ENCODE peak calls at places on chromosomes 13 and 19, in seven cellular contexts. One of them, this sample, is unnamed.
A peak's percentile ranks its signal among the peaks of the same experiment; 100 is the strongest.

GRCh38 chr19:10332158-10332964 is 968 bp downstream of the RAVER1 start:
- ATAC-seq in activated CD4-positive, CD25-positive, alpha-beta regulatory T cell treated with anti-CD3 and anti-CD28 coated beads, Interleukin-2, amount 50 U/mL, for 24 hours: no peak
- ATAC-seq in activated CD8-positive, alpha-beta T cell treated with anti-CD3 and anti-CD28 coated beads for 36 hours: no peak
- ATAC-seq in T-helper 17 cell: no peak
- ATAC-seq in DND-41: no peak
- ATAC-seq in aorta: no peak
- ATAC-seq in CD4-positive, CD25-positive, alpha-beta regulatory T cell: no peak
- ATAC-seq in this sample: no peak

GRCh38 chr13:48542581-48543341 is 9.9 kb upstream of the RCBTB2 start:
- ATAC-seq in aorta: peak; percentile 80
- ATAC-seq in CD4-positive, CD25-positive, alpha-beta regulatory T cell: no peak
- ATAC-seq in T-helper 17 cell: no peak
- ATAC-seq in DND-41: peak; percentile 86
- ATAC-seq in activated CD8-positive, alpha-beta T cell treated with anti-CD3 and anti-CD28 coated beads for 36 hours: no peak
- ATAC-seq in activated CD4-positive, CD25-positive, alpha-beta regulatory T cell treated with anti-CD3 and anti-CD28 coated beads, Interleukin-2, amount 50 U/mL, for 24 hours: no peak
- ATAC-seq in this sample: peak; percentile 86

GRCh38 chr13:40464349-40464748 is 202.1 kb downstream of the FOXO1 start:
- ATAC-seq in aorta: no peak
- ATAC-seq in DND-41: no peak
- ATAC-seq in activated CD4-positive, CD25-positive, alpha-beta regulatory T cell treated with anti-CD3 and anti-CD28 coated beads, Interleukin-2, amount 50 U/mL, for 24 hours: no peak
- ATAC-seq in T-helper 17 cell: no peak
- ATAC-seq in CD4-positive, CD25-positive, alpha-beta regulatory T cell: no peak
- ATAC-seq in activated CD8-positive, alpha-beta T cell treated with anti-CD3 and anti-CD28 coated beads for 36 hours: no peak
- ATAC-seq in this sample: no peak

GRCh38 chr19:18478545-18479311 is 40.8 kb upstream of the ISYNA1 start:
- ATAC-seq in CD4-positive, CD25-positive, alpha-beta regulatory T cell: peak; percentile 40
- ATAC-seq in T-helper 17 cell: peak; percentile 54
- ATAC-seq in activated CD4-positive, CD25-positive, alpha-beta regulatory T cell treated with anti-CD3 and anti-CD28 coated beads, Interleukin-2, amount 50 U/mL, for 24 hours: peak; percentile 81
- ATAC-seq in aorta: peak; percentile 86
- ATAC-seq in activated CD8-positive, alpha-beta T cell treated with anti-CD3 and anti-CD28 coated beads for 36 hours: peak; percentile 93
- ATAC-seq in DND-41: peak; percentile 66
- ATAC-seq in this sample: peak; percentile 50

GRCh38 chr19:50975766-50976165 is 6.4 kb upstream of the KLK6 start:
- ATAC-seq in activated CD8-positive, alpha-beta T cell treated with anti-CD3 and anti-CD28 coated beads for 36 hours: no peak
- ATAC-seq in CD4-positive, CD25-positive, alpha-beta regulatory T cell: no peak
- ATAC-seq in DND-41: no peak
- ATAC-seq in T-helper 17 cell: no peak
- ATAC-seq in aorta: no peak
- ATAC-seq in activated CD4-positive, CD25-positive, alpha-beta regulatory T cell treated with anti-CD3 and anti-CD28 coated beads, Interleukin-2, amount 50 U/mL, for 24 hours: no peak
- ATAC-seq in this sample: no peak

GRCh38 chr13:88068975-88069374 is 397.8 kb downstream of the SLITRK5 start:
- ATAC-seq in CD4-positive, CD25-positive, alpha-beta regulatory T cell: no peak
- ATAC-seq in activated CD8-positive, alpha-beta T cell treated with anti-CD3 and anti-CD28 coated beads for 36 hours: no peak
- ATAC-seq in DND-41: no peak
- ATAC-seq in T-helper 17 cell: no peak
- ATAC-seq in aorta: no peak
- ATAC-seq in activated CD4-positive, CD25-positive, alpha-beta regulatory T cell treated with anti-CD3 and anti-CD28 coated beads, Interleukin-2, amount 50 U/mL, for 24 hours: no peak
- ATAC-seq in this sample: no peak

GRCh38 chr13:101291216-101291615 is 125.1 kb downstream of the NALCN start:
- ATAC-seq in T-helper 17 cell: no peak
- ATAC-seq in activated CD8-positive, alpha-beta T cell treated with anti-CD3 and anti-CD28 coated beads for 36 hours: no peak
- ATAC-seq in DND-41: no peak
- ATAC-seq in CD4-positive, CD25-positive, alpha-beta regulatory T cell: no peak
- ATAC-seq in activated CD4-positive, CD25-positive, alpha-beta regulatory T cell treated with anti-CD3 and anti-CD28 coated beads, Interleukin-2, amount 50 U/mL, for 24 hours: no peak
- ATAC-seq in aorta: no peak
- ATAC-seq in this sample: no peak

GRCh38 chr19:43726736-43727592 is 11.1 kb downstream of the IRGC start:
- ATAC-seq in T-helper 17 cell: no peak
- ATAC-seq in DND-41: no peak
- ATAC-seq in CD4-positive, CD25-positive, alpha-beta regulatory T cell: no peak
- ATAC-seq in activated CD4-positive, CD25-positive, alpha-beta regulatory T cell treated with anti-CD3 and anti-CD28 coated beads, Interleukin-2, amount 50 U/mL, for 24 hours: no peak
- ATAC-seq in activated CD8-positive, alpha-beta T cell treated with anti-CD3 and anti-CD28 coated beads for 36 hours: no peak
- ATAC-seq in aorta: no peak
- ATAC-seq in this sample: no peak

GRCh38 chr19:5951338-5951861 is 26.5 kb downstream of the RANBP3 start:
- ATAC-seq in aorta: no peak
- ATAC-seq in CD4-positive, CD25-positive, alpha-beta regulatory T cell: no peak
- ATAC-seq in T-helper 17 cell: no peak
- ATAC-seq in DND-41: no peak
- ATAC-seq in activated CD8-positive, alpha-beta T cell treated with anti-CD3 and anti-CD28 coated beads for 36 hours: no peak
- ATAC-seq in activated CD4-positive, CD25-positive, alpha-beta regulatory T cell treated with anti-CD3 and anti-CD28 coated beads, Interleukin-2, amount 50 U/mL, for 24 hours: no peak
- ATAC-seq in this sample: no peak

GRCh38 chr19:58395979-58396627 is 647 bp downstream of the RNF225 start:
- ATAC-seq in DND-41: peak; percentile 10
- ATAC-seq in activated CD8-positive, alpha-beta T cell treated with anti-CD3 and anti-CD28 coated beads for 36 hours: no peak
- ATAC-seq in activated CD4-positive, CD25-positive, alpha-beta regulatory T cell treated with anti-CD3 and anti-CD28 coated beads, Interleukin-2, amount 50 U/mL, for 24 hours: no peak
- ATAC-seq in T-helper 17 cell: no peak
- ATAC-seq in aorta: no peak
- ATAC-seq in CD4-positive, CD25-positive, alpha-beta regulatory T cell: no peak
- ATAC-seq in this sample: no peak

This sample was measured in gastroesophageal sphincter.